ENCODE peak calls at places on chromosomes 13 and 19, in four cellular contexts. H, M, F and B are unnamed samples.

GRCh38 chr13:21347753-21348318 is 111.3 kb downstream of the ZDHHC20 start:
- DNase-seq in F (no peak), H (no peak), M (no peak), B (no peak)

GRCh38 chr13:97286317-97287046 is 64.3 kb downstream of the MBNL2 start:
- DNase-seq in M (no peak), F (no peak), H (no peak), B (no peak)

GRCh38 chr13:30997697-30998547 is 65.5 kb downstream of the TEX26 start:
- DNase-seq in M (peak; percentile 63), H (no peak), F (no peak), B (no peak)

GRCh38 chr13:25803626-25804025 is 248.2 kb downstream of the SHISA2 start:
- DNase-seq in M (peak; percentile 30), H (no peak), F (no peak), B (no peak)

GRCh38 chr13:98480915-98481510 is 95.9 kb downstream of the STK24 start:
- DNase-seq in H (no peak), M (no peak), F (no peak), B (no peak)

GRCh38 chr13:95354156-95354555 is 52.9 kb upstream of the ABCC4 start:
- DNase-seq in H (no peak), F (no peak), M (no peak), B (no peak)

GRCh38 chr19:12995596-12996541 is 594 bp downstream of the NFIX start:
- DNase-seq in H (no peak), F (no peak), M (peak; percentile 16), B (no peak)

GRCh38 chr13:58018865-58019264 is 387.3 kb downstream of the PCDH17 start:
- DNase-seq in H (no peak), M (no peak), F (no peak), B (no peak)

GRCh38 chr19:15354557-15355296 is 22.4 kb upstream of the BRD4 start:
- DNase-seq in F (no peak), H (no peak), M (no peak), B (no peak)

GRCh38 chr19:44757735-44758505 is 9.4 kb downstream of the BCL3 start:
- DNase-seq in M (no peak), F (no peak), H (no peak), B (no peak)

GRCh38 chr13:90238433-90238832 is 1109.1 kb upstream of the MIR17HG start:
- DNase-seq in F (no peak), H (no peak), M (no peak), B (no peak)

GRCh38 chr13:60727140-60727539 is 330.1 kb downstream of the TDRD3 start:
- DNase-seq in M (no peak), H (no peak), F (no peak), B (no peak)

GRCh38 chr13:24894277-24894971 is 130.5 kb downstream of the RNF17 start:
- DNase-seq in H (no peak), F (no peak), M (no peak), B (no peak)

GRCh38 chr19:32200312-32201038 is 144.9 kb upstream of the ZNF507 start:
- DNase-seq in M (peak; percentile 5), F (no peak), H (no peak), B (no peak)

GRCh38 chr19:52237771-52238400 is 31.5 kb upstream of the ZNF766 start:
- DNase-seq in F (peak; percentile 28), M (peak; percentile 74), H (peak; percentile 12), B (no peak)

GRCh38 chr19:53158119-53158656 is 665 bp downstream of the ZNF347 start:
- DNase-seq in M (peak; percentile 29), H (peak; percentile 2), F (peak; percentile 3), B (no peak)

GRCh38 chr19:44615529-44616247 is 2.3 kb downstream of the IGSF23 start:
- DNase-seq in F (no peak), H (no peak), M (no peak), B (no peak)

GRCh38 chr13:28499579-28499978 is 4.7 kb upstream of the FLT1 start:
- DNase-seq in M (no peak), H (no peak), F (no peak), B (no peak)

GRCh38 chr13:77637583-77637982 is 59.9 kb upstream of the SLAIN1 start:
- DNase-seq in M (no peak), F (no peak), H (no peak), B (no peak)

GRCh38 chr19:42229855-42230331 is 9.8 kb downstream of the ZNF526 start:
- DNase-seq in F (no peak), H (no peak), M (no peak), B (no peak)